ENCODE peak calls at places on chromosomes 13 and 19, in seven cellular contexts. L, I, K, S, W, N and B are unnamed samples.

GRCh38 chr13:109747524-109747923 is 38.9 kb downstream of the IRS2 start:
- DNase-seq in L (no peak), I (no peak), K (no peak), S (no peak), W (no peak), N (no peak), B (no peak)

GRCh38 chr19:7340959-7341837 is 7.5 kb upstream of the ARHGEF18 start:
- DNase-seq in L (peak), I (peak), K (peak), S (peak), W (peak), N (no peak), B (peak)

GRCh38 chr19:7953060-7953459 is 9.6 kb upstream of the TIMM44 start:
- DNase-seq in L (peak), I (peak), K (no peak), S (no peak), W (no peak), N (no peak), B (no peak)

GRCh38 chr19:45400192-45400591 is 4.7 kb downstream of the PPP1R13L start:
- DNase-seq in L (no peak), I (no peak), K (no peak), S (no peak), W (no peak), N (no peak), B (no peak)

GRCh38 chr19:55536366-55536765 is 567 bp downstream of the SBK2 start:
- DNase-seq in L (peak), I (no peak), K (no peak), S (no peak), W (no peak), N (no peak), B (no peak)

GRCh38 chr13:85828094-85828684 is 29.0 kb upstream of the SLITRK6 start:
- DNase-seq in L (no peak), I (peak), K (no peak), S (no peak), W (no peak), N (peak), B (peak)

GRCh38 chr19:48887861-48888612 is 10.5 kb downstream of the TULP2 start:
- DNase-seq in L (no peak), I (no peak), K (no peak), S (no peak), W (no peak), N (no peak), B (no peak)

GRCh38 chr13:102596147-102597028 is at the start of gene TPP2:
- DNase-seq in L (peak), I (peak), K (peak), S (peak), W (peak), N (peak), B (peak)

GRCh38 chr19:44746616-44746945 is 1.9 kb upstream of the BCL3 start:
- DNase-seq in L (no peak), I (no peak), K (no peak), S (no peak), W (no peak), N (no peak), B (no peak)

GRCh38 chr19:38557205-38557799 is 60.5 kb downstream of the MAP4K1 start:
- DNase-seq in L (no peak), I (no peak), K (peak), S (no peak), W (no peak), N (peak), B (no peak)

GRCh38 chr13:27860743-27861142 is 59.1 kb upstream of the PDX1 start:
- DNase-seq in L (no peak), I (no peak), K (no peak), S (no peak), W (no peak), N (no peak), B (no peak)

GRCh38 chr19:10510301-10510802 is 6.9 kb downstream of the S1PR5 start:
- DNase-seq in L (peak), I (no peak), K (peak), S (no peak), W (peak), N (peak), B (peak)

GRCh38 chr19:4097501-4097900 is 26.4 kb downstream of the MAP2K2 start:
- DNase-seq in L (no peak), I (no peak), K (no peak), S (no peak), W (no peak), N (no peak), B (no peak)

GRCh38 chr19:17946965-17947784 is 14.4 kb downstream of the CCDC124 start:
- DNase-seq in L (no peak), I (no peak), K (no peak), S (no peak), W (no peak), N (peak), B (peak)

GRCh38 chr13:19618925-19619324 is 14.5 kb upstream of the MPHOSPH8 start:
- DNase-seq in L (no peak), I (peak), K (peak), S (no peak), W (no peak), N (peak), B (peak)

GRCh38 chr13:39503048-39503447 is 99.9 kb downstream of the LHFPL6 start:
- DNase-seq in L (no peak), I (no peak), K (no peak), S (no peak), W (no peak), N (no peak), B (no peak)

GRCh38 chr19:18809149-18809978 is 18.3 kb upstream of the COMP start:
- DNase-seq in L (peak), I (peak), K (no peak), S (no peak), W (no peak), N (no peak), B (no peak)

GRCh38 chr13:27569405-27569804 is 50.9 kb downstream of the LNX2 start:
- DNase-seq in L (no peak), I (no peak), K (no peak), S (no peak), W (no peak), N (no peak), B (no peak)

GRCh38 chr13:73450583-73450982 is 391.8 kb downstream of the KLF5 start:
- DNase-seq in L (no peak), I (no peak), K (no peak), S (no peak), W (no peak), N (no peak), B (no peak)